ENCODE peak calls at places on chromosomes 13 and 19, in six cellular contexts. E is GM13977, Z is ovary, I is progenitor cell of endocrine pancreas, U is A549, N is AG04449. M is an unnamed sample.

GRCh38 chr13:33838567-33839131 is 20.7 kb downstream of the RFC3 start:
- DNase-seq in U (no peak), E (no peak), Z (no peak), N (no peak), I (no peak), M (no peak)

GRCh38 chr13:26541678-26542553 is 15.6 kb upstream of the WASF3 start:
- DNase-seq in I (no peak), E (no peak), Z (no peak), U (no peak), N (no peak), M (no peak)

GRCh38 chr19:6230991-6231448 is 48.8 kb downstream of the MLLT1 start:
- DNase-seq in Z (no peak), E (no peak), U (no peak), N (no peak), I (no peak), M (no peak)

GRCh38 chr19:39405261-39405912 is 1.3 kb upstream of the ZFP36 start:
- DNase-seq in Z (no peak), N (no peak), I (no peak), E (no peak), U (no peak), M (no peak)

GRCh38 chr13:38636756-38637155 is 50.1 kb upstream of the FREM2 start:
- DNase-seq in U (no peak), E (no peak), I (peak; percentile 20), N (no peak), Z (no peak), M (no peak)

GRCh38 chr13:49627831-49628652 is at the start of gene ARL11:
- DNase-seq in Z (no peak), N (no peak), I (no peak), E (peak; percentile 83), U (no peak), M (no peak)

GRCh38 chr13:76754414-76754813 is 131.8 kb downstream of the KCTD12 start:
- DNase-seq in N (no peak), Z (no peak), I (no peak), E (no peak), U (no peak), M (no peak)

GRCh38 chr19:56667311-56667870 is 4.2 kb downstream of the ZNF835 start:
- DNase-seq in I (no peak), Z (no peak), U (no peak), N (no peak), E (no peak), M (no peak)

GRCh38 chr19:13064092-13064489 is 38.6 kb downstream of the LYL1 start:
- DNase-seq in E (no peak), N (no peak), Z (no peak), U (no peak), I (no peak), M (no peak)

GRCh38 chr19:49338691-49339363 is 3.6 kb downstream of the CD37 start:
- DNase-seq in Z (peak; percentile 86), E (peak; percentile 17), N (no peak), I (peak; percentile 88), U (peak; percentile 57), M (no peak)

GRCh38 chr13:27359203-27359821 is 65.1 kb upstream of the GTF3A start:
- DNase-seq in U (peak; percentile 53), Z (peak; percentile 71), N (no peak), E (peak; percentile 76), I (peak; percentile 52), M (no peak)

GRCh38 chr13:34767778-34768177 is 174.3 kb upstream of the NBEA start:
- DNase-seq in Z (no peak), N (no peak), U (no peak), E (no peak), I (no peak), M (no peak)

GRCh38 chr13:67184247-67184646 is 45.9 kb downstream of the PCDH9 start:
- DNase-seq in Z (no peak), N (no peak), U (no peak), E (no peak), I (no peak), M (no peak)

GRCh38 chr19:41575998-41576397 is at the start of gene CEACAM21:
- DNase-seq in U (no peak), N (no peak), Z (no peak), I (no peak), E (peak; percentile 74), M (no peak)

GRCh38 chr19:16301999-16302694 is 22.5 kb upstream of the KLF2 start:
- DNase-seq in U (peak; percentile 40), I (no peak), N (no peak), E (no peak), Z (no peak), M (no peak)

GRCh38 chr19:47707135-47707925 is 5.9 kb upstream of the EHD2 start:
- DNase-seq in I (peak; percentile 66), E (peak; percentile 82), Z (peak; percentile 72), U (peak; percentile 76), N (no peak), M (no peak)

GRCh38 chr13:44516771-44517170 is 59.4 kb downstream of the TSC22D1 start:
- DNase-seq in N (no peak), E (no peak), U (no peak), Z (no peak), I (no peak), M (no peak)

GRCh38 chr13:99260216-99260615 is 2.0 kb upstream of the GPR18 start:
- DNase-seq in I (no peak), E (no peak), Z (no peak), U (no peak), N (no peak), M (no peak)

GRCh38 chr13:86974251-86974994 is 696.7 kb upstream of the SLITRK5 start:
- DNase-seq in N (no peak), I (no peak), E (no peak), Z (no peak), U (no peak), M (no peak)

GRCh38 chr19:40239415-40240226 is 13.1 kb upstream of the CCNP start:
- DNase-seq in U (no peak), N (no peak), Z (no peak), I (no peak), E (no peak), M (no peak)

DNA sequence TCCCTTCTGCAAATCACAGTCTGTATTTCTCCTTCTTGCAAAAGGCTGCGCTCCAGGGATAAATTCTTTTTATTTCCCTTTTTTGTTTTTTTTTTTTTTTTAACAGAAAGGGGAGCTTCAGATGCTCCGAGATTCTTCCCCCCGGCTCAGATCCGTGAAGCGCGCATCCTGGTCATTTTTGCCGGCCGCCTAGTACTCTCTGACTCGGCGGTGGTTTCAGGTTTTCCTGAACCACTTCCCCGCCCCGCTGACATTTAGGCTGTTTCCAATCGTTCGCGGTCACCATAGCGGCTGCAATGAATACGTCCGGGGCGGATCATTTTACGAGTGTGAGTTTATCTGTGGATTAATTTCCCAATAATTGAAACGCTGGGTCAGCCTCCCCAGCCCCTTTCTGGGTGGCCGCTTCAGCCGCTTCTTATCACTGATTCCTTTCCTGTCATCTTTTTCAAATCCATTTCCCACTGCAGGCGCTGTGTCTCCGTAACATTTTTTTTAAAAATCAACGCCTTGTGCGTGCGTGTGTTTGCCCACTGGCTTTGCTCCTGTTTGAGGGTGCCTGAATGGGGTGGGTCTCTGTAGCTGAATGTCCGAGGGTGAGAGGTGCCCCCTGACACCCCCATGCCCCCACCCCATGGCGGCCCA is 10.5 kb downstream of the ONECUT3 start:
- DNase-seq in Z (no peak), I (no peak), E (no peak), N (no peak), U (no peak), M (no peak)
- TF ChIP-seq CTCF in Z (no peak), I (no peak), E (no peak), N (no peak), U (no peak), M (no peak)

GRCh38 chr13:53206455-53206854 is 177.8 kb downstream of the OLFM4 start:
- DNase-seq in E (no peak), N (no peak), U (peak; percentile 1), I (no peak), Z (no peak), M (no peak)
- TF ChIP-seq CTCF in E (peak; percentile 29), N (no peak), U (no peak), I (peak; percentile 69), Z (no peak), M (no peak)

GRCh38 chr13:104592127-104592526 is 1525.9 kb upstream of the SLC10A2 start:
- DNase-seq in E (no peak), U (no peak), I (no peak), N (no peak), Z (no peak), M (no peak)
- TF ChIP-seq CTCF in E (no peak), U (no peak), I (no peak), N (no peak), Z (no peak), M (no peak)

DNA sequence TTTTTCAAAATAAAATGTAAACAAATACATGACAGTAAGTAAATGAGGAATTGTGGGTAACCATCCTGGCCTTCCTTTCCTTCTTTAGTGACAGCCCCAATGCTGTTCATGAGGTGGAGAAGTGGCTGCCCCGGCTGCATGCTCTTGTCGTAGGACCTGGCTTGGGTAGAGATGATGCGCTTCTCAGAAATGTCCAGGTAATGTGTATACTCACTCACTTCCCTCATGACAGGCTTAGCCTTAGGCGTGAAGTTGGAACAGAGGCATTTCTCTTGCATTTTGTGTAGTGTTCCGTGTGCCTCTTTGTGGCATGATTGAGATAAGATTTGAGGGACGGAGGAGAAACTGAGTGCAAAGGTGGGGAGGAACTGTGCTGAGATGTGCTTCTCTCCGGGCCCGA is 12.0 kb downstream of the NAXD start:
- DNase-seq in I (no peak), U (no peak), E (no peak), Z (no peak), N (no peak), M (no peak)
- TF ChIP-seq CTCF in I (no peak), U (no peak), E (no peak), Z (no peak), N (no peak), M (no peak)

GRCh38 chr13:43085545-43085944 is 62.2 kb downstream of the DNAJC15 start:
- DNase-seq in U (peak; percentile 8), E (no peak), I (no peak), N (no peak), Z (no peak), M (no peak)
- TF ChIP-seq CTCF in U (peak; percentile 50), E (peak; percentile 37), I (peak; percentile 64), N (no peak), Z (peak; percentile 39), M (peak; percentile 40)

DNA sequence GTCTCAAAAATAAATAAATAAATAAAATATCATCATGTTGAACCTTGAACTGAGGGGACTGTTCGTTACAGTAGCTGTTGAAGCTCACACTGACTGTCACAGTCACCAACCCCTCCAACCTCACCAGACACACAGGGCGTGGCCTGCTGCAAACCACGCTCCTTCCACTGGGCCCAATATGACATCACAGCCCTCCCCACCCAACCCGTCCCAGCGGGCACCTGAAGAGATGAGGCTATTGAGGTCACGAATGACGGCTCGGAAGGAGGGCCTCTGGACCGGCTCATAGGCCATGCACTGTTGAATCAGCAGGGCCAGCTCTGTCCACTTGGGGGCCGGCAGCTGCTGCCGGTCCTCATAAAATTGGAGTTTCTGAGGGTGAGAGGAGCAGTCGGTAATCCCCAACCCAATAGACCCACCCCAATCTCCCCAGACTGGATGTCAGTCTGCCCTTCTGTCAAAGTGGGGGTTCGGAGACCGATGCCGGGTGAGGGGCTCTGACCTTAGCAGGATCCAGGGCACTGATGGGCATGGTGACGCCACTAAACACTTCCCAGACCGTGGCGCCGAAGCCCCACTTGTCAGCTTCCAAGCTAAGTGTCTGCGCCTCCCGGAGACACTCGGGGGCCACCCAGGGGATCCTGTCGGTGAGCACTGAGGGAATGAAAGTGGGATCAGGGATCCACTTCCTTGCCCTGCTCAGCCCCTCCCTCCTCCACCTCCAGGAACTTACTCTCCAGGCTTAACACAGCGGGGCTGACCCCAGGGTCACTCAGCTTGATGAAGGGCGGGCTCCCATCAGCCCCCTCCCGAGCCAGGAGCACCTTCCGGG is 13.2 kb downstream of the JAK3 start:
- DNase-seq in U (no peak), N (no peak), Z (no peak), E (no peak), I (no peak), M (no peak)
- TF ChIP-seq CTCF in U (no peak), N (no peak), Z (no peak), E (no peak), I (peak; percentile 38), M (no peak)